ENCODE peak calls at places on chromosomes 16 and 17, in six cellular contexts. M is body of pancreas; F is tibial artery; I is mucosa of descending colon; W is lower lobe of right lung; P is stimulated activated CD4-positive, alpha-beta T cell treated with anti-CD3 and anti-CD28 coated beads, Interleukin-15, amount 100 ng/mL, for 1 hour. R is an unnamed sample.

GRCh38 chr16:73601911-73602310 is 554.0 kb upstream of the ZFHX3 start:
- DNase-seq in M (no peak), F (no peak), I (no peak), W (no peak), P (no peak), R (no peak)

GRCh38 chr16:79271583-79271982 is 329.0 kb downstream of the MAF start:
- DNase-seq in M (no peak), F (no peak), I (no peak), W (no peak), P (no peak), R (no peak)

GRCh38 chr17:36858119-36859002 is 78.9 kb upstream of the LHX1 start:
- DNase-seq in M (no peak), F (no peak), I (no peak), W (no peak), P (no peak), R (no peak)

GRCh38 chr17:47785538-47786123 is 36.0 kb downstream of the OSBPL7 start:
- DNase-seq in M (no peak), F (no peak), I (no peak), W (no peak), P (no peak), R (peak)

GRCh38 chr16:85426806-85427205 is 186.3 kb upstream of the GSE1 start:
- DNase-seq in M (no peak), F (peak), I (no peak), W (no peak), P (no peak), R (no peak)

GRCh38 chr16:60792437-60792836 is 1243.8 kb downstream of the CDH8 start:
- DNase-seq in M (no peak), F (no peak), I (no peak), W (no peak), P (no peak), R (no peak)

GRCh38 chr16:79600636-79601091 is at the start of gene MAF:
- DNase-seq in M (peak), F (peak), I (peak), W (peak), P (peak), R (peak)

GRCh38 chr17:40107266-40107980 is 7.0 kb upstream of the NR1D1 start:
- DNase-seq in M (peak), F (peak), I (no peak), W (no peak), P (no peak), R (no peak)

GRCh38 chr16:22634913-22635312 is 124.2 kb downstream of the NPIPB5 start:
- DNase-seq in M (no peak), F (no peak), I (no peak), W (no peak), P (no peak), R (no peak)

GRCh38 chr16:23288726-23289512 is 13.2 kb upstream of the SCNN1B start:
- DNase-seq in M (no peak), F (no peak), I (no peak), W (no peak), P (no peak), R (no peak)

GRCh38 chr17:27379863-27380533 is 76.2 kb upstream of the KSR1 start:
- DNase-seq in M (peak), F (peak), I (peak), W (peak), P (no peak), R (no peak)

GRCh38 chr16:81237942-81238295 is 570 bp upstream of the BCO1 start:
- DNase-seq in M (no peak), F (no peak), I (no peak), W (no peak), P (no peak), R (no peak)

GRCh38 chr17:57114085-57114673 is 29.1 kb downstream of the AKAP1 start:
- DNase-seq in M (peak), F (peak), I (no peak), W (no peak), P (peak), R (no peak)

GRCh38 chr16:56231-56927 is 2.8 kb downstream of the SNRNP25 start:
- DNase-seq in M (no peak), F (no peak), I (no peak), W (no peak), P (no peak), R (no peak)

GRCh38 chr17:49969134-49969759 is at the start of gene DLX4:
- DNase-seq in M (no peak), F (no peak), I (no peak), W (no peak), P (no peak), R (no peak)

GRCh38 chr17:1620486-1620885 is 8.1 kb downstream of the SLC43A2 start:
- DNase-seq in M (no peak), F (no peak), I (no peak), W (no peak), P (no peak), R (no peak)

GRCh38 chr17:78890111-78890897 is 12.7 kb downstream of the CEP295NL start:
- DNase-seq in M (peak), F (peak), I (peak), W (peak), P (peak), R (no peak)

GRCh38 chr16:73064227-73064995 is 16.5 kb upstream of the ZFHX3 start:
- DNase-seq in M (no peak), F (no peak), I (no peak), W (no peak), P (no peak), R (no peak)

GRCh38 chr16:64092284-64092683 is 1029.6 kb downstream of the CDH11 start:
- DNase-seq in M (no peak), F (no peak), I (no peak), W (no peak), P (no peak), R (peak)

GRCh38 chr17:16478693-16479092 is 13.3 kb downstream of the LRRC75A start:
- DNase-seq in M (no peak), F (no peak), I (no peak), W (no peak), P (no peak), R (no peak)

GRCh38 chr17:72120878-72121163 is at the start of gene SOX9:
- DNase-seq in M (peak), F (peak), I (peak), W (peak), P (no peak), R (peak)

GRCh38 chr16:19604911-19605310 is 49.4 kb downstream of the VPS35L start:
- DNase-seq in M (no peak), F (no peak), I (no peak), W (no peak), P (no peak), R (no peak)

GRCh38 chr16:4092547-4093265 is 23.5 kb downstream of the ADCY9 start:
- DNase-seq in M (no peak), F (no peak), I (no peak), W (no peak), P (no peak), R (no peak)

GRCh38 chr16:58579587-58579986 is 50.0 kb downstream of the CNOT1 start:
- DNase-seq in M (no peak), F (no peak), I (no peak), W (no peak), P (no peak), R (no peak)

GRCh38 chr17:35540589-35541404 is 3.3 kb upstream of the SLFN12L start:
- DNase-seq in M (peak), F (peak), I (peak), W (peak), P (no peak), R (peak)

GRCh38 chr17:20085283-20085875 is 76.2 kb downstream of the SPECC1 start:
- DNase-seq in M (no peak), F (no peak), I (no peak), W (no peak), P (no peak), R (no peak)

GRCh38 chr17:47820023-47820789 is 1.4 kb downstream of the OSBPL7 start:
- DNase-seq in M (no peak), F (no peak), I (peak), W (peak), P (no peak), R (no peak)

GRCh38 chr16:69861276-69862030 is 89.7 kb upstream of the CLEC18A start:
- DNase-seq in M (peak), F (peak), I (no peak), W (no peak), P (no peak), R (no peak)

GRCh38 chr16:49700928-49701685 is 154.8 kb downstream of the ZNF423 start:
- DNase-seq in M (no peak), F (no peak), I (no peak), W (no peak), P (no peak), R (no peak)